ENCODE peak calls at places on chromosome 18, in seven cellular contexts. C, V, J, D, Q, A and X are unnamed samples.
A peak's percentile ranks its signal among the peaks of the same experiment; 100 is the strongest.

GRCh38 chr18:79863946-79864725 is 66.4 kb downstream of the KCNG2 start:
- DNase-seq in J (no peak), Q (no peak), C (no peak), A (no peak), D (no peak), V (no peak), X (no peak)

GRCh38 chr18:75207298-75208054 is 1.5 kb downstream of the PTGR3 start:
- DNase-seq in J (peak; percentile 57), A (no peak), C (no peak), V (no peak), D (no peak), Q (peak; percentile 72), X (peak; percentile 75)

GRCh38 chr18:848062-848795 is 36.2 kb upstream of the YES1 start:
- DNase-seq in C (peak; percentile 79), A (no peak), J (no peak), V (peak; percentile 20), Q (no peak), D (no peak), X (no peak)

GRCh38 chr18:65906621-65907034 is 155.8 kb downstream of the CDH7 start:
- DNase-seq in V (no peak), J (no peak), C (peak; percentile 22), Q (no peak), A (no peak), D (no peak), X (no peak)

GRCh38 chr18:5619381-5619780 is 75.6 kb upstream of the EPB41L3 start:
- DNase-seq in Q (no peak), V (no peak), A (no peak), C (no peak), D (no peak), J (no peak), X (no peak)

GRCh38 chr18:61850756-61851155 is 42.1 kb downstream of the RNF152 start:
- DNase-seq in Q (no peak), V (no peak), C (no peak), J (no peak), A (no peak), D (no peak), X (no peak)

GRCh38 chr18:354003-354402 is 86.2 kb upstream of the THOC1 start:
- DNase-seq in V (no peak), C (no peak), Q (no peak), D (no peak), J (peak; percentile 61), A (no peak), X (no peak)

GRCh38 chr18:43192408-43192807 is 76.9 kb upstream of the RIT2 start:
- DNase-seq in D (no peak), A (no peak), V (no peak), Q (peak; percentile 38), C (no peak), J (peak; percentile 22), X (no peak)

GRCh38 chr18:75408554-75409506 is 18.7 kb downstream of the SMIM21 start:
- DNase-seq in Q (peak; percentile 97), V (no peak), D (peak; percentile 65), C (no peak), J (peak; percentile 99), A (no peak), X (peak; percentile 88)

GRCh38 chr18:60350150-60350549 is 22.4 kb downstream of the MC4R start:
- DNase-seq in J (no peak), A (no peak), Q (no peak), V (no peak), D (no peak), C (no peak), X (no peak)

GRCh38 chr18:45962866-45963265 is 4.3 kb downstream of the EPG5 start:
- DNase-seq in J (peak; percentile 82), D (no peak), Q (peak; percentile 51), C (no peak), V (no peak), A (no peak), X (peak; percentile 40)

GRCh38 chr18:71678144-71678543 is 866.0 kb downstream of the CBLN2 start:
- DNase-seq in A (no peak), Q (no peak), D (no peak), C (no peak), J (no peak), V (no peak), X (no peak)

GRCh38 chr18:43563780-43564179 is 286.5 kb upstream of the SYT4 start:
- DNase-seq in V (peak; percentile 44), D (no peak), J (peak; percentile 55), Q (peak; percentile 57), A (no peak), C (no peak), X (peak; percentile 73)

GRCh38 chr18:3340015-3340681 is 78.2 kb downstream of the MYL12B start:
- DNase-seq in V (no peak), J (peak; percentile 68), D (no peak), C (no peak), Q (peak; percentile 9), A (no peak), X (no peak)

GRCh38 chr18:80249217-80250093 is 2.1 kb upstream of the PARD6G start:
- DNase-seq in V (no peak), C (no peak), Q (no peak), D (no peak), J (peak; percentile 43), A (no peak), X (no peak)

GRCh38 chr18:76621782-76622495 is 126.9 kb upstream of the ZNF516 start:
- DNase-seq in J (peak; percentile 72), Q (peak; percentile 48), A (no peak), D (no peak), C (no peak), V (no peak), X (peak; percentile 44)

GRCh38 chr18:79507546-79508480 is 112.1 kb downstream of the NFATC1 start:
- DNase-seq in V (peak; percentile 63), J (peak; percentile 88), A (peak; percentile 63), Q (peak; percentile 38), D (no peak), C (peak; percentile 63), X (peak; percentile 27)

GRCh38 chr18:13500227-13500865 is 226.0 kb downstream of the FAM210A start:
- DNase-seq in C (no peak), J (peak; percentile 88), Q (peak; percentile 56), V (no peak), A (no peak), D (no peak), X (peak; percentile 74)
- H3K4me3 ChIP-seq in C (no peak overlapping the region), J (peak overlapping the region; percentile 58), Q (no peak overlapping the region), V (no peak overlapping the region), A (peak overlapping the region; percentile 21), D (no peak overlapping the region), X (peak overlapping the region; percentile 71)

DNA sequence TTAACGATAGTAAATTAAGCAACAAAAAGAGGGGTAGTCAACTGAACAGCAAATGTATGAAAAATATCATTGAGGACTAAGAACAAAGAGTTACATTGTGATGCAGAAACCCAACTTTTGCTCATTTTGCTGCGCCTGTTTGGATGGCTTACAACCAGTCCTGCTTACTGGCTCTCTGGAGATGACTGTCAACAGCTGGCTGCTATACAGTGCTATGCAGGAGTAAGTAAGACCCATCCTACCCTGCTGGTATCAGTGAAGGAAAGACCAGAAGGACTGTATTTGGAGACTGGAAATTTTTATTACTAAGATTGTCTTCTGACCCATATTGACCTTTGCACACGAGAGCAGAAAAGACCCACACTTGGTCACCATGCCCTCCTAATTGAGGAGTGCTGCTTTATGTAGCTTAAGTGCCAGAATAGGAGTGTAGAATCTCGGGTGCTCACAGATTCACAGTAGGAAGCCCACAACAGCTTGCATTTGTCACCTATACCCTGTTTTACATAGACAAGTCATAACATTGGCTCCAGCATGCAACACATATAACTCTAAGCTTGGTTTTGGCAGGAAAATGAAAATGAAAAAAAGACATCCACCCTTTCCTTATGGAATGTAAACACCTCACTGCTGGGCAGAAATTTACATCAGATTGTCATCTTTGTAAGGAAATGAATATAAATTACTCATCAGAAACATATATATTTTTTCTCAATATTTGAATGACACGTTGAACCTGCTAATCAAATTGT is 1915.1 kb upstream of the CELF4 start:
- DNase-seq in C (no peak), J (no peak), V (no peak), Q (peak; percentile 87), D (no peak), A (no peak), X (no peak)
- H3K9me3 ChIP-seq in C (no peaks in the 10 kb centered on the region), J (no peaks in the 10 kb centered on the region), V (no peaks in the 10 kb centered on the region), Q (no peaks in the 10 kb centered on the region), D (no peaks in the 10 kb centered on the region), A (no peaks in the 10 kb centered on the region), X (no peaks in the 10 kb centered on the region)

DNA sequence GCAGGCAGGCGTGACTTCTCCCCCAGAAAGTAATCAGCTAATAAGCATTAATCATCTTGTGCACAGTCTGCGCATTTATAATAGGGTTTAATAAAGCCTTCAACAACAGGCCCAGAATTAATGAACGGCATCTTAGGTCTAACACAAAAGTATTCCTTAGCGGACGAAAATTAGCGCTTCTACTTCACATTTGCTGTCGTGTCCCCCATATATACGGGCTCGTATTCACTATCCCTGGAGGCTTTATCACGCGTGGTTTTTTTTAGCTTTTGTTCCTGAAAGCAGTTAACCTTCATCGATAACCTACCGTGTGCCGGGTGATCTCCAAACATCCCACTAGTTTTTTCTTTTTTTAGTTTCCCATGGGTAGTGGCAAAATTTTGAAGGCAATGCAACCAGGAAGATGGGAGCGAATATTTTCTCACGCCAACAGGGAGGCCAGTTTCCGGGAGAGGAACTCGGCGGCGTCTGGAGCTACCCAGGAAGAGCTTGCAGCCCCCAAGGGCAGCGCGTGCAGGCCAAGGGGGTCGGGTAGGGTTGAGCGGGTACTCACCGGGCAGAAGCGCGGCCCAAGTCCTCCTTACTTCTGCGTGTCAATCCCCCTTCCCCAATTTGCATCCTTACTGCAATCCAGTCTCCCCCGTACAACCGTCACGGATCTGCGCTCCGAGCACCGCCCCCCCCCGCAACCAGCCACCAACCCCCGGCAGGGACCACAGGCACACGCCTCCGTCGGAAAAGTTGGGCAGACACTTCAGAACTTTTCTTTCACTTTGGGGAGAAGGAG is 1.5 kb downstream of the ATP8B1 start:
- DNase-seq in A (no peak), Q (no peak), C (peak; percentile 50), V (peak; percentile 40), J (peak; percentile 60), D (no peak), X (peak; percentile 50)
- H3K4me3 ChIP-seq in A (peak overlapping the region; percentile 61), Q (peak overlapping the region; percentile 74), C (peak overlapping the region; percentile 59), V (peak overlapping the region; percentile 67), J (peak overlapping the region; percentile 98), D (peak overlapping the region; percentile 87), X (peak overlapping the region; percentile 95)

GRCh38 chr18:54329787-54330186 is 27.9 kb downstream of the STARD6 start:
- DNase-seq in A (no peak), D (no peak), J (no peak), C (no peak), V (no peak), Q (no peak), X (no peak)
- H3K9me3 ChIP-seq in A (no peaks in the 10 kb centered on the region), D (no peaks in the 10 kb centered on the region), J (no peaks in the 10 kb centered on the region), C (no peaks in the 10 kb centered on the region), V (no peaks in the 10 kb centered on the region), Q (no peaks in the 10 kb centered on the region), X (no peaks in the 10 kb centered on the region)

DNA sequence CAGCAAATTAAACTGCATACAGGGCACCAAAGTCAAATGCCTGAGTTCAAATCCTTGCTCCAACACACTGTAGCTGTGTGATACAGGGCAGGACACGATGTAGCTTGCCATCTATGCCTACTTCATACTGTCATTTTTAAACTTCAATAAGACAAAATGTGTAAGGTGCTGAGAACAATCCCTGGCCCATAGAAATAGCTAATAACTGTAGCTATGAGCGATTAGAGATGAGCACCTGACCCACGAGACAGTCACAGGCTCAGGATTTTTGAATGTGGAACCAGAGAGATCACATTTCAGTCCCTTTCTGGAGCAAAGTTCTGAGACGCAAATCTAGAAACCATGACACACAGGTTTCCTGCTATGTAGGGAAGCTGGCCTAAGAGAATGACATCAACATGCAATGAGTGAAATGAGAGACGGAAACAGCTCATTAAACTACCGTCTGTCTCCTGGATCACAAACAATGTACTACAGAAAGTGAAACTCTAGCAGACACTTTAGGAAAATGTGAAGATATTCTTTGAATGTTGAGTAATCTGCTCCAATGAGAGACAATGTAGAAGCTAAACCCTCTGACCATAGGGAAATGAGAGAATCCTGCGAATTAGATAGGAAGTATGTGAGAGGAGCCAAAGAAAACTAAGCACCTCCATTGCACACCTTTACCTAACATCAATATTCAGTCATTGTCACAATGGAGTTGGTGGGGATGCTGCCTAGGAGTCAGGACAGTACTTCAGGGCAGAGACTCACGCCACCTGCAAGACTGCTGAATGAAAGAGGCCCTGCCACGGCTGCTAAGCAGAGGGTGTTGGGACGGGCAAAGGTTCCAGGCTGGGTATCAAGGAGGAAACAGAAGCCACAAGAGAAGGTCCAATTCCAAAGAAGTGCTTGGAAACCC is 25.5 kb downstream of the B4GALT6 start:
- DNase-seq in V (no peak), D (no peak), A (no peak), J (no peak), Q (no peak), C (no peak), X (no peak)
- H3K4me3 ChIP-seq in V (no peak overlapping the region), D (no peak overlapping the region), A (no peak overlapping the region), J (no peak overlapping the region), Q (no peak overlapping the region), C (no peak overlapping the region), X (no peak overlapping the region)